ENCODE peak calls at places on chromosomes 1 and 21, in seven cellular contexts. One of them, this sample, is unnamed.

GRCh38 chr1:24914226-24915069 is 15.6 kb downstream of the RUNX3 start:
- DNase-seq in memory B cell: no peak
- DNase-seq in right lobe of liver: no peak
- DNase-seq in ecto neural progenitor cell: no peak
- DNase-seq in activated naive CD8-positive, alpha-beta T cell treated with anti-CD3 and anti-CD28 coated beads for 36 hours: no peak
- DNase-seq in NB4: no peak
- DNase-seq in Calu3: no peak
- DNase-seq in this sample: no peak

GRCh38 chr1:97379387-97380075 is 541.3 kb downstream of the DPYD start:
- DNase-seq in activated naive CD8-positive, alpha-beta T cell treated with anti-CD3 and anti-CD28 coated beads for 36 hours: no peak
- DNase-seq in Calu3: no peak
- DNase-seq in ecto neural progenitor cell: no peak
- DNase-seq in NB4: no peak
- DNase-seq in right lobe of liver: no peak
- DNase-seq in memory B cell: no peak
- DNase-seq in this sample: no peak

GRCh38 chr1:33762099-33762830 is 101.6 kb upstream of the HMGB4 start:
- DNase-seq in activated naive CD8-positive, alpha-beta T cell treated with anti-CD3 and anti-CD28 coated beads for 36 hours: no peak
- DNase-seq in NB4: no peak
- DNase-seq in Calu3: no peak
- DNase-seq in ecto neural progenitor cell: no peak
- DNase-seq in right lobe of liver: no peak
- DNase-seq in memory B cell: no peak
- DNase-seq in this sample: no peak

GRCh38 chr1:29136463-29136915 is 12.8 kb upstream of the TMEM200B start:
- DNase-seq in NB4: peak
- DNase-seq in activated naive CD8-positive, alpha-beta T cell treated with anti-CD3 and anti-CD28 coated beads for 36 hours: no peak
- DNase-seq in ecto neural progenitor cell: no peak
- DNase-seq in memory B cell: no peak
- DNase-seq in Calu3: no peak
- DNase-seq in right lobe of liver: peak
- DNase-seq in this sample: no peak

GRCh38 chr1:169653873-169654272 is 23.9 kb upstream of the SELP start:
- DNase-seq in ecto neural progenitor cell: no peak
- DNase-seq in activated naive CD8-positive, alpha-beta T cell treated with anti-CD3 and anti-CD28 coated beads for 36 hours: no peak
- DNase-seq in right lobe of liver: no peak
- DNase-seq in Calu3: no peak
- DNase-seq in NB4: no peak
- DNase-seq in memory B cell: no peak
- DNase-seq in this sample: no peak

GRCh38 chr1:46288485-46289133 is 14.8 kb downstream of the LRRC41 start:
- DNase-seq in activated naive CD8-positive, alpha-beta T cell treated with anti-CD3 and anti-CD28 coated beads for 36 hours: no peak
- DNase-seq in right lobe of liver: no peak
- DNase-seq in Calu3: no peak
- DNase-seq in ecto neural progenitor cell: no peak
- DNase-seq in memory B cell: no peak
- DNase-seq in NB4: no peak
- DNase-seq in this sample: no peak

GRCh38 chr1:230798187-230798484 is 50.9 kb downstream of the CAPN9 start:
- DNase-seq in memory B cell: no peak
- DNase-seq in ecto neural progenitor cell: no peak
- DNase-seq in Calu3: no peak
- DNase-seq in NB4: no peak
- DNase-seq in right lobe of liver: no peak
- DNase-seq in activated naive CD8-positive, alpha-beta T cell treated with anti-CD3 and anti-CD28 coated beads for 36 hours: no peak
- DNase-seq in this sample: no peak

GRCh38 chr1:217627431-217627830 is 3.5 kb downstream of the GPATCH2 start:
- DNase-seq in NB4: no peak
- DNase-seq in memory B cell: no peak
- DNase-seq in right lobe of liver: no peak
- DNase-seq in activated naive CD8-positive, alpha-beta T cell treated with anti-CD3 and anti-CD28 coated beads for 36 hours: no peak
- DNase-seq in Calu3: no peak
- DNase-seq in ecto neural progenitor cell: no peak
- DNase-seq in this sample: no peak

GRCh38 chr1:55007626-55008025 is 8.9 kb downstream of the BSND start:
- DNase-seq in right lobe of liver: no peak
- DNase-seq in memory B cell: no peak
- DNase-seq in ecto neural progenitor cell: no peak
- DNase-seq in NB4: no peak
- DNase-seq in activated naive CD8-positive, alpha-beta T cell treated with anti-CD3 and anti-CD28 coated beads for 36 hours: no peak
- DNase-seq in Calu3: no peak
- DNase-seq in this sample: no peak

GRCh38 chr21:17900281-17900989 is 81.3 kb upstream of the C21orf91 start:
- DNase-seq in right lobe of liver: no peak
- DNase-seq in ecto neural progenitor cell: peak
- DNase-seq in NB4: no peak
- DNase-seq in activated naive CD8-positive, alpha-beta T cell treated with anti-CD3 and anti-CD28 coated beads for 36 hours: no peak
- DNase-seq in memory B cell: no peak
- DNase-seq in Calu3: no peak
- DNase-seq in this sample: no peak

GRCh38 chr1:15151377-15151806 is 2.2 kb upstream of the TMEM51 start:
- DNase-seq in NB4: no peak
- DNase-seq in memory B cell: no peak
- DNase-seq in ecto neural progenitor cell: no peak
- DNase-seq in activated naive CD8-positive, alpha-beta T cell treated with anti-CD3 and anti-CD28 coated beads for 36 hours: no peak
- DNase-seq in right lobe of liver: no peak
- DNase-seq in Calu3: no peak
- DNase-seq in this sample: no peak

GRCh38 chr1:48831579-48831978 is 54.9 kb upstream of the BEND5 start:
- DNase-seq in NB4: no peak
- DNase-seq in right lobe of liver: no peak
- DNase-seq in memory B cell: no peak
- DNase-seq in activated naive CD8-positive, alpha-beta T cell treated with anti-CD3 and anti-CD28 coated beads for 36 hours: no peak
- DNase-seq in ecto neural progenitor cell: no peak
- DNase-seq in Calu3: no peak
- DNase-seq in this sample: no peak

GRCh38 chr1:67414574-67414973 is 15.6 kb downstream of the SERBP1 start:
- DNase-seq in activated naive CD8-positive, alpha-beta T cell treated with anti-CD3 and anti-CD28 coated beads for 36 hours: no peak
- DNase-seq in right lobe of liver: no peak
- DNase-seq in NB4: no peak
- DNase-seq in memory B cell: no peak
- DNase-seq in Calu3: no peak
- DNase-seq in ecto neural progenitor cell: no peak
- DNase-seq in this sample: no peak

GRCh38 chr1:181623850-181624249 is 140.5 kb downstream of the CACNA1E start:
- DNase-seq in ecto neural progenitor cell: no peak
- DNase-seq in NB4: no peak
- DNase-seq in right lobe of liver: no peak
- DNase-seq in activated naive CD8-positive, alpha-beta T cell treated with anti-CD3 and anti-CD28 coated beads for 36 hours: no peak
- DNase-seq in Calu3: no peak
- DNase-seq in memory B cell: no peak
- DNase-seq in this sample: no peak

GRCh38 chr1:230407351-230407750 is 18.8 kb downstream of the PGBD5 start:
- DNase-seq in activated naive CD8-positive, alpha-beta T cell treated with anti-CD3 and anti-CD28 coated beads for 36 hours: no peak
- DNase-seq in right lobe of liver: no peak
- DNase-seq in ecto neural progenitor cell: no peak
- DNase-seq in memory B cell: no peak
- DNase-seq in NB4: no peak
- DNase-seq in Calu3: no peak
- DNase-seq in this sample: no peak

GRCh38 chr1:21779613-21780521 is 3.1 kb downstream of the USP48 start:
- DNase-seq in ecto neural progenitor cell: no peak
- DNase-seq in memory B cell: no peak
- DNase-seq in right lobe of liver: no peak
- DNase-seq in NB4: no peak
- DNase-seq in Calu3: no peak
- DNase-seq in activated naive CD8-positive, alpha-beta T cell treated with anti-CD3 and anti-CD28 coated beads for 36 hours: peak
- DNase-seq in this sample: no peak

GRCh38 chr1:115183711-115184259 is 94.5 kb upstream of the TSPAN2 start:
- DNase-seq in right lobe of liver: no peak
- DNase-seq in ecto neural progenitor cell: no peak
- DNase-seq in memory B cell: no peak
- DNase-seq in NB4: no peak
- DNase-seq in Calu3: no peak
- DNase-seq in activated naive CD8-positive, alpha-beta T cell treated with anti-CD3 and anti-CD28 coated beads for 36 hours: no peak
- DNase-seq in this sample: peak

GRCh38 chr1:78603206-78603605 is 17.0 kb upstream of the IFI44L start:
- DNase-seq in memory B cell: no peak
- DNase-seq in right lobe of liver: no peak
- DNase-seq in Calu3: no peak
- DNase-seq in NB4: no peak
- DNase-seq in ecto neural progenitor cell: no peak
- DNase-seq in activated naive CD8-positive, alpha-beta T cell treated with anti-CD3 and anti-CD28 coated beads for 36 hours: no peak
- DNase-seq in this sample: no peak

GRCh38 chr1:3775248-3775497 is 2.6 kb downstream of the SMIM1 start:
- DNase-seq in memory B cell: no peak
- DNase-seq in right lobe of liver: no peak
- DNase-seq in Calu3: no peak
- DNase-seq in activated naive CD8-positive, alpha-beta T cell treated with anti-CD3 and anti-CD28 coated beads for 36 hours: no peak
- DNase-seq in ecto neural progenitor cell: no peak
- DNase-seq in NB4: no peak
- DNase-seq in this sample: no peak

GRCh38 chr1:43565600-43566360 is 35.1 kb downstream of the PTPRF start:
- DNase-seq in activated naive CD8-positive, alpha-beta T cell treated with anti-CD3 and anti-CD28 coated beads for 36 hours: peak
- DNase-seq in Calu3: no peak
- DNase-seq in ecto neural progenitor cell: peak
- DNase-seq in right lobe of liver: peak
- DNase-seq in memory B cell: no peak
- DNase-seq in NB4: peak
- DNase-seq in this sample: peak

GRCh38 chr1:207862241-207862787 is 48.6 kb downstream of the CD34 start:
- DNase-seq in NB4: no peak
- DNase-seq in Calu3: no peak
- DNase-seq in memory B cell: no peak
- DNase-seq in ecto neural progenitor cell: no peak
- DNase-seq in activated naive CD8-positive, alpha-beta T cell treated with anti-CD3 and anti-CD28 coated beads for 36 hours: no peak
- DNase-seq in right lobe of liver: no peak
- DNase-seq in this sample: no peak

GRCh38 chr1:99348375-99349132 is 84.3 kb downstream of the PLPPR4 start:
- DNase-seq in ecto neural progenitor cell: no peak
- DNase-seq in right lobe of liver: no peak
- DNase-seq in activated naive CD8-positive, alpha-beta T cell treated with anti-CD3 and anti-CD28 coated beads for 36 hours: no peak
- DNase-seq in NB4: no peak
- DNase-seq in memory B cell: no peak
- DNase-seq in Calu3: no peak
- DNase-seq in this sample: no peak

GRCh38 chr1:38029081-38029681 is 16.6 kb downstream of the UTP11 start:
- DNase-seq in Calu3: no peak
- DNase-seq in right lobe of liver: no peak
- DNase-seq in ecto neural progenitor cell: peak
- DNase-seq in NB4: peak
- DNase-seq in memory B cell: no peak
- DNase-seq in activated naive CD8-positive, alpha-beta T cell treated with anti-CD3 and anti-CD28 coated beads for 36 hours: no peak
- DNase-seq in this sample: no peak

GRCh38 chr1:213650603-213651002 is 337.2 kb upstream of the PROX1 start:
- DNase-seq in activated naive CD8-positive, alpha-beta T cell treated with anti-CD3 and anti-CD28 coated beads for 36 hours: no peak
- DNase-seq in memory B cell: no peak
- DNase-seq in NB4: no peak
- DNase-seq in Calu3: no peak
- DNase-seq in ecto neural progenitor cell: no peak
- DNase-seq in right lobe of liver: no peak
- DNase-seq in this sample: no peak

GRCh38 chr1:223010552-223011229 is 132.4 kb downstream of the TLR5 start:
- DNase-seq in ecto neural progenitor cell: no peak
- DNase-seq in memory B cell: no peak
- DNase-seq in NB4: no peak
- DNase-seq in activated naive CD8-positive, alpha-beta T cell treated with anti-CD3 and anti-CD28 coated beads for 36 hours: no peak
- DNase-seq in right lobe of liver: no peak
- DNase-seq in Calu3: no peak
- DNase-seq in this sample: no peak

GRCh38 chr1:10663668-10664035 is 132.8 kb downstream of the CASZ1 start:
- DNase-seq in activated naive CD8-positive, alpha-beta T cell treated with anti-CD3 and anti-CD28 coated beads for 36 hours: no peak
- DNase-seq in memory B cell: no peak
- DNase-seq in Calu3: no peak
- DNase-seq in right lobe of liver: peak
- DNase-seq in NB4: no peak
- DNase-seq in ecto neural progenitor cell: peak
- DNase-seq in this sample: peak

GRCh38 chr21:40902299-40902698 is 55.3 kb upstream of the DSCAM start:
- DNase-seq in Calu3: no peak
- DNase-seq in right lobe of liver: no peak
- DNase-seq in memory B cell: no peak
- DNase-seq in ecto neural progenitor cell: no peak
- DNase-seq in activated naive CD8-positive, alpha-beta T cell treated with anti-CD3 and anti-CD28 coated beads for 36 hours: no peak
- DNase-seq in NB4: no peak
- DNase-seq in this sample: peak

GRCh38 chr21:15893902-15894301 is 164.1 kb downstream of the USP25 start:
- DNase-seq in right lobe of liver: no peak
- DNase-seq in Calu3: no peak
- DNase-seq in memory B cell: no peak
- DNase-seq in ecto neural progenitor cell: no peak
- DNase-seq in activated naive CD8-positive, alpha-beta T cell treated with anti-CD3 and anti-CD28 coated beads for 36 hours: no peak
- DNase-seq in NB4: no peak
- DNase-seq in this sample: no peak

GRCh38 chr21:26546698-26547097 is 26.4 kb downstream of the CYYR1 start:
- DNase-seq in right lobe of liver: peak
- DNase-seq in ecto neural progenitor cell: no peak
- DNase-seq in memory B cell: no peak
- DNase-seq in activated naive CD8-positive, alpha-beta T cell treated with anti-CD3 and anti-CD28 coated beads for 36 hours: no peak
- DNase-seq in Calu3: no peak
- DNase-seq in NB4: no peak
- DNase-seq in this sample: peak

GRCh38 chr1:20477355-20478071 is 8.5 kb downstream of the CAMK2N1 start:
- DNase-seq in Calu3: no peak
- DNase-seq in activated naive CD8-positive, alpha-beta T cell treated with anti-CD3 and anti-CD28 coated beads for 36 hours: no peak
- DNase-seq in memory B cell: no peak
- DNase-seq in NB4: no peak
- DNase-seq in ecto neural progenitor cell: no peak
- DNase-seq in right lobe of liver: peak
- DNase-seq in this sample: no peak

GRCh38 chr1:37875833-37876232 is 16.4 kb upstream of the MTF1 start:
- DNase-seq in Calu3: no peak
- DNase-seq in activated naive CD8-positive, alpha-beta T cell treated with anti-CD3 and anti-CD28 coated beads for 36 hours: no peak
- DNase-seq in memory B cell: no peak
- DNase-seq in NB4: peak
- DNase-seq in right lobe of liver: no peak
- DNase-seq in ecto neural progenitor cell: no peak
- DNase-seq in this sample: no peak